ENCODE peak calls at places on chromosomes 1 and 21, in four cellular contexts. W, N, H and V are unnamed samples.

GRCh38 chr1:233158322-233158721 is 137.2 kb downstream of the PCNX2 start:
- DNase-seq in W (no peak), N (no peak), H (no peak), V (no peak)

GRCh38 chr1:159945483-159946241 is at the start of gene IGSF9:
- DNase-seq in W (peak; percentile 89), N (peak; percentile 59), H (no peak), V (peak; percentile 98)

GRCh38 chr1:220791287-220791686 is 4.6 kb downstream of the MTARC1 start:
- DNase-seq in W (no peak), N (no peak), H (no peak), V (no peak)

GRCh38 chr21:33031562-33031961 is 5.8 kb downstream of the OLIG2 start:
- DNase-seq in W (no peak), N (no peak), H (no peak), V (no peak)

GRCh38 chr21:31370893-31371652 is 27.0 kb upstream of the TIAM1 start:
- DNase-seq in W (no peak), N (no peak), H (no peak), V (no peak)

GRCh38 chr1:37473431-37474050 is 839 bp upstream of the ZC3H12A start:
- DNase-seq in W (peak; percentile 54), N (no peak), H (no peak), V (no peak)

GRCh38 chr1:206674236-206674635 is 10.5 kb upstream of the MAPKAPK2 start:
- DNase-seq in W (no peak), N (no peak), H (no peak), V (no peak)

GRCh38 chr1:97980530-97980929 is 59.7 kb upstream of the DPYD start:
- DNase-seq in W (no peak), N (no peak), H (no peak), V (no peak)

GRCh38 chr1:92817986-92818764 is 13.7 kb upstream of the RPL5 start:
- DNase-seq in W (peak; percentile 56), N (no peak), H (no peak), V (peak; percentile 20)

GRCh38 chr1:153428073-153428638 is 11.8 kb downstream of the S100A7A start:
- DNase-seq in W (no peak), N (no peak), H (no peak), V (no peak)

GRCh38 chr1:76465030-76465429 is 390.5 kb downstream of the ST6GALNAC3 start:
- DNase-seq in W (no peak), N (no peak), H (no peak), V (no peak)

GRCh38 chr1:208219098-208219658 is 25.0 kb downstream of the PLXNA2 start:
- DNase-seq in W (peak; percentile 52), N (no peak), H (no peak), V (no peak)

GRCh38 chr1:7187121-7187510 is 401.9 kb downstream of the CAMTA1 start:
- DNase-seq in W (no peak), N (no peak), H (no peak), V (no peak)

GRCh38 chr21:42459065-42459430 is 37.0 kb downstream of the RSPH1 start:
- DNase-seq in W (no peak), N (no peak), H (no peak), V (no peak)

GRCh38 chr21:42459583-42460215 is 36.3 kb downstream of the RSPH1 start:
- DNase-seq in W (no peak), N (no peak), H (no peak), V (no peak)

GRCh38 chr21:42461185-42461520 is 34.9 kb downstream of the RSPH1 start:
- DNase-seq in W (no peak), N (no peak), H (no peak), V (no peak)

GRCh38 chr21:42461881-42462877 is 33.8 kb downstream of the RSPH1 start:
- DNase-seq in W (no peak), N (no peak), H (no peak), V (no peak)

GRCh38 chr21:42460391-42461184 is 35.4 kb downstream of the RSPH1 start:
- DNase-seq in W (no peak), N (no peak), H (peak; percentile 83), V (no peak)
- TF ChIP-seq CREM in W (no peak), N (no peak), H (peak; percentile 55), V (no peak)

GRCh38 chr1:240854367-240854766 is 242.4 kb upstream of the GREM2 start:
- DNase-seq in W (no peak), N (no peak), H (no peak), V (no peak)
- TF ChIP-seq CREM in W (no peak), N (no peak), H (no peak), V (no peak)

GRCh38 chr21:29991624-29992023 is 51.8 kb upstream of the GRIK1 start:
- DNase-seq in W (no peak), N (no peak), H (no peak), V (peak; percentile 27)
- TF ChIP-seq CREM in W (no peak), N (no peak), H (no peak), V (no peak)

GRCh38 chr1:33390550-33390949 is 40.3 kb downstream of the PHC2 start:
- DNase-seq in W (no peak), N (no peak), H (no peak), V (no peak)
- TF ChIP-seq CREM in W (no peak), N (no peak), H (no peak), V (no peak)